ENCODE peak calls at places on chromosome 22, in five cellular contexts. U, H, Y, C and P are unnamed samples.

GRCh38 chr22:31691408-31691807 is 29.4 kb upstream of the PISD start:
- DNase-seq in Y (no peak), H (no peak), U (no peak), C (no peak), P (no peak)

GRCh38 chr22:50326959-50327710 is at the start of gene DENND6B:
- DNase-seq in U (peak; percentile 75), H (peak; percentile 74), C (peak; percentile 74), Y (peak; percentile 56), P (peak; percentile 90)

GRCh38 chr22:31106001-31106571 is 1.3 kb downstream of the SELENOM start:
- DNase-seq in H (no peak), C (no peak), U (no peak), Y (no peak), P (no peak)

GRCh38 chr22:44620129-44620840 is 81.7 kb upstream of the PRR5 start:
- DNase-seq in H (no peak), U (peak; percentile 65), Y (peak; percentile 84), C (no peak), P (no peak)

GRCh38 chr22:49356428-49356827 is 471.2 kb downstream of the BRD1 start:
- DNase-seq in C (no peak), Y (no peak), U (no peak), H (no peak), P (no peak)

GRCh38 chr22:26990503-26991189 is 333.3 kb downstream of the MIAT start:
- DNase-seq in H (no peak), Y (no peak), C (no peak), U (no peak), P (no peak)

GRCh38 chr22:49297871-49298721 is 529.6 kb downstream of the BRD1 start:
- DNase-seq in U (no peak), C (peak; percentile 8), Y (no peak), H (no peak), P (no peak)

GRCh38 chr22:50688448-50688847 is 15.8 kb downstream of the SHANK3 start:
- DNase-seq in U (no peak), H (no peak), Y (no peak), C (no peak), P (no peak)

GRCh38 chr22:50218996-50219727 is 18.4 kb downstream of the SELENOO start:
- DNase-seq in U (peak; percentile 64), Y (peak; percentile 63), H (no peak), C (no peak), P (no peak)

GRCh38 chr22:44995715-44996114 is 14.1 kb downstream of the PHF21B start:
- DNase-seq in H (no peak), U (no peak), Y (no peak), C (no peak), P (no peak)

GRCh38 chr22:48740086-48740730 is 1087.5 kb downstream of the BRD1 start:
- DNase-seq in H (no peak), Y (no peak), C (no peak), U (no peak), P (no peak)

GRCh38 chr22:37196539-37197450 is 8.7 kb upstream of the C1QTNF6 start:
- DNase-seq in Y (no peak), U (no peak), H (no peak), C (no peak), P (peak; percentile 40)

GRCh38 chr22:32613773-32614172 is 139.2 kb downstream of the FBXO7 start:
- DNase-seq in C (no peak), H (no peak), Y (no peak), U (no peak), P (no peak)

GRCh38 chr22:24550028-24550901 is 4.7 kb downstream of the GUCD1 start:
- DNase-seq in C (no peak), U (no peak), Y (no peak), H (no peak), P (peak; percentile 2)

GRCh38 chr22:49244466-49245420 is 582.9 kb downstream of the BRD1 start:
- DNase-seq in Y (no peak), C (no peak), H (no peak), U (no peak), P (no peak)

GRCh38 chr22:22010358-22010757 is 27.8 kb upstream of the TOP3B start:
- DNase-seq in Y (no peak), H (no peak), C (no peak), U (no peak), P (no peak)

GRCh38 chr22:40346178-40347064 is at the start of gene ADSL:
- DNase-seq in Y (peak; percentile 75), U (peak; percentile 89), H (peak; percentile 77), C (peak; percentile 75), P (peak; percentile 81)

GRCh38 chr22:47207846-47208554 is 445.6 kb downstream of the TBC1D22A start:
- DNase-seq in C (no peak), Y (no peak), H (no peak), U (no peak), P (no peak)